ENCODE peak calls at places on chromosomes 6 and 20, in six cellular contexts. One of them, this sample, is unnamed.

GRCh38 chr6:130778946-130779657 is 48.1 kb upstream of the SMLR1 start:
- DNase-seq in activated T-helper 1 cell treated with anti-CD3 and anti-CD28 coated beads, Interleukin-2, amount 50 U/mL, for 16 hours: no peak
- DNase-seq in AG09319: peak
- DNase-seq in WTC11: no peak
- DNase-seq in NCI-H2081: no peak
- DNase-seq in HS-27A: no peak
- DNase-seq in this sample: peak

GRCh38 chr20:48705208-48706115 is 122.3 kb downstream of the PREX1 start:
- DNase-seq in activated T-helper 1 cell treated with anti-CD3 and anti-CD28 coated beads, Interleukin-2, amount 50 U/mL, for 16 hours: no peak
- DNase-seq in AG09319: peak
- DNase-seq in WTC11: no peak
- DNase-seq in NCI-H2081: no peak
- DNase-seq in HS-27A: no peak
- DNase-seq in this sample: no peak

GRCh38 chr6:64895945-64896344 is 811.1 kb downstream of the EYS start:
- DNase-seq in activated T-helper 1 cell treated with anti-CD3 and anti-CD28 coated beads, Interleukin-2, amount 50 U/mL, for 16 hours: no peak
- DNase-seq in AG09319: no peak
- DNase-seq in WTC11: no peak
- DNase-seq in NCI-H2081: no peak
- DNase-seq in HS-27A: no peak
- DNase-seq in this sample: no peak

GRCh38 chr6:44917430-44917829 is 410.7 kb upstream of the RUNX2 start:
- DNase-seq in activated T-helper 1 cell treated with anti-CD3 and anti-CD28 coated beads, Interleukin-2, amount 50 U/mL, for 16 hours: no peak
- DNase-seq in AG09319: no peak
- DNase-seq in WTC11: no peak
- DNase-seq in NCI-H2081: no peak
- DNase-seq in HS-27A: no peak
- DNase-seq in this sample: no peak

GRCh38 chr6:66489269-66489987 is 782.4 kb upstream of the EYS start:
- DNase-seq in activated T-helper 1 cell treated with anti-CD3 and anti-CD28 coated beads, Interleukin-2, amount 50 U/mL, for 16 hours: no peak
- DNase-seq in AG09319: no peak
- DNase-seq in WTC11: no peak
- DNase-seq in NCI-H2081: no peak
- DNase-seq in HS-27A: no peak
- DNase-seq in this sample: no peak

GRCh38 chr6:102458990-102459389 is 1065.5 kb downstream of the GRIK2 start:
- DNase-seq in activated T-helper 1 cell treated with anti-CD3 and anti-CD28 coated beads, Interleukin-2, amount 50 U/mL, for 16 hours: no peak
- DNase-seq in AG09319: no peak
- DNase-seq in WTC11: peak
- DNase-seq in NCI-H2081: no peak
- DNase-seq in HS-27A: no peak
- DNase-seq in this sample: no peak

GRCh38 chr6:89669002-89669401 is 30.5 kb upstream of the LYRM2 start:
- DNase-seq in activated T-helper 1 cell treated with anti-CD3 and anti-CD28 coated beads, Interleukin-2, amount 50 U/mL, for 16 hours: no peak
- DNase-seq in AG09319: no peak
- DNase-seq in WTC11: no peak
- DNase-seq in NCI-H2081: no peak
- DNase-seq in HS-27A: no peak
- DNase-seq in this sample: no peak

GRCh38 chr6:129981598-129981997 is 36.8 kb upstream of the L3MBTL3 start:
- DNase-seq in activated T-helper 1 cell treated with anti-CD3 and anti-CD28 coated beads, Interleukin-2, amount 50 U/mL, for 16 hours: no peak
- DNase-seq in AG09319: no peak
- DNase-seq in WTC11: no peak
- DNase-seq in NCI-H2081: no peak
- DNase-seq in HS-27A: no peak
- DNase-seq in this sample: no peak

GRCh38 chr20:45545754-45546453 is 1.3 kb downstream of the EPPIN start:
- DNase-seq in activated T-helper 1 cell treated with anti-CD3 and anti-CD28 coated beads, Interleukin-2, amount 50 U/mL, for 16 hours: no peak
- DNase-seq in AG09319: no peak
- DNase-seq in WTC11: peak
- DNase-seq in NCI-H2081: no peak
- DNase-seq in HS-27A: peak
- DNase-seq in this sample: peak

GRCh38 chr6:85273870-85274269 is 176.0 kb upstream of the NT5E start:
- DNase-seq in activated T-helper 1 cell treated with anti-CD3 and anti-CD28 coated beads, Interleukin-2, amount 50 U/mL, for 16 hours: no peak
- DNase-seq in AG09319: no peak
- DNase-seq in WTC11: no peak
- DNase-seq in NCI-H2081: no peak
- DNase-seq in HS-27A: no peak
- DNase-seq in this sample: no peak

GRCh38 chr6:89122625-89123024 is 4.8 kb upstream of the SRSF12 start:
- DNase-seq in activated T-helper 1 cell treated with anti-CD3 and anti-CD28 coated beads, Interleukin-2, amount 50 U/mL, for 16 hours: no peak
- DNase-seq in AG09319: no peak
- DNase-seq in WTC11: no peak
- DNase-seq in NCI-H2081: peak
- DNase-seq in HS-27A: no peak
- DNase-seq in this sample: no peak

GRCh38 chr6:2396856-2397640 is 151.6 kb upstream of the GMDS start:
- DNase-seq in activated T-helper 1 cell treated with anti-CD3 and anti-CD28 coated beads, Interleukin-2, amount 50 U/mL, for 16 hours: no peak
- DNase-seq in AG09319: peak
- DNase-seq in WTC11: no peak
- DNase-seq in NCI-H2081: no peak
- DNase-seq in HS-27A: no peak
- DNase-seq in this sample: peak

GRCh38 chr6:137873273-137873762 is 6.3 kb downstream of the TNFAIP3 start:
- DNase-seq in activated T-helper 1 cell treated with anti-CD3 and anti-CD28 coated beads, Interleukin-2, amount 50 U/mL, for 16 hours: no peak
- DNase-seq in AG09319: peak
- DNase-seq in WTC11: no peak
- DNase-seq in NCI-H2081: no peak
- DNase-seq in HS-27A: no peak
- DNase-seq in this sample: no peak

GRCh38 chr6:69571234-69571633 is 225.6 kb downstream of the LMBRD1 start:
- DNase-seq in activated T-helper 1 cell treated with anti-CD3 and anti-CD28 coated beads, Interleukin-2, amount 50 U/mL, for 16 hours: no peak
- DNase-seq in AG09319: no peak
- DNase-seq in WTC11: no peak
- DNase-seq in NCI-H2081: no peak
- DNase-seq in HS-27A: no peak
- DNase-seq in this sample: no peak

GRCh38 chr6:148509152-148509571 is 166.5 kb downstream of the SASH1 start:
- DNase-seq in activated T-helper 1 cell treated with anti-CD3 and anti-CD28 coated beads, Interleukin-2, amount 50 U/mL, for 16 hours: no peak
- DNase-seq in AG09319: no peak
- DNase-seq in WTC11: no peak
- DNase-seq in NCI-H2081: no peak
- DNase-seq in HS-27A: no peak
- DNase-seq in this sample: no peak

GRCh38 chr6:130969807-130970491 is 93.1 kb downstream of the EPB41L2 start:
- DNase-seq in activated T-helper 1 cell treated with anti-CD3 and anti-CD28 coated beads, Interleukin-2, amount 50 U/mL, for 16 hours: no peak
- DNase-seq in AG09319: no peak
- DNase-seq in WTC11: no peak
- DNase-seq in NCI-H2081: no peak
- DNase-seq in HS-27A: no peak
- DNase-seq in this sample: peak

GRCh38 chr6:168559574-168560098 is 118.7 kb downstream of the SMOC2 start:
- DNase-seq in activated T-helper 1 cell treated with anti-CD3 and anti-CD28 coated beads, Interleukin-2, amount 50 U/mL, for 16 hours: no peak
- DNase-seq in AG09319: no peak
- DNase-seq in WTC11: no peak
- DNase-seq in NCI-H2081: no peak
- DNase-seq in HS-27A: no peak
- DNase-seq in this sample: no peak

GRCh38 chr6:30821862-30822784 is 62.2 kb upstream of the DDR1 start:
- DNase-seq in activated T-helper 1 cell treated with anti-CD3 and anti-CD28 coated beads, Interleukin-2, amount 50 U/mL, for 16 hours: no peak
- DNase-seq in AG09319: no peak
- DNase-seq in WTC11: no peak
- DNase-seq in NCI-H2081: peak
- DNase-seq in HS-27A: no peak
- DNase-seq in this sample: no peak